ENCODE peak calls at places on chromosomes 12 and 14, in ten cellular contexts. I is cardiac muscle cell, O is tibial nerve, Q is astrocyte of the spinal cord, J is endothelial cell, M is colonic mucosa, D is cardiac fibroblast, E is mesothelial cell of epicardium, X is breast epithelium, U is GM13976. R is an unnamed sample.

GRCh38 chr12:116542345-116542950 is 16.7 kb upstream of the MAP1LC3B2 start:
- DNase-seq in I (no peak), O (no peak), Q (no peak), J (no peak), M (no peak), D (peak; percentile 22), E (no peak), X (no peak), U (no peak), R (no peak)

GRCh38 chr12:65891219-65891618 is 66.9 kb downstream of the HMGA2 start:
- DNase-seq in I (no peak), O (no peak), Q (peak; percentile 74), J (no peak), M (no peak), D (no peak), E (no peak), X (no peak), U (no peak), R (no peak)

GRCh38 chr12:28872654-28873268 is 276.3 kb upstream of the FAR2 start:
- DNase-seq in I (peak; percentile 69), O (no peak), Q (peak; percentile 71), J (peak; percentile 77), M (peak; percentile 42), D (peak; percentile 79), E (no peak), X (no peak), U (peak; percentile 33), R (peak; percentile 67)

GRCh38 chr14:81009339-81009738 is 53.9 kb downstream of the TSHR start:
- DNase-seq in I (no peak), O (no peak), Q (no peak), J (no peak), M (no peak), D (no peak), E (no peak), X (no peak), U (no peak), R (no peak)

GRCh38 chr12:115756804-115757203 is 520.7 kb downstream of the MED13L start:
- DNase-seq in I (no peak), O (no peak), Q (no peak), J (no peak), M (no peak), D (no peak), E (no peak), X (no peak), U (no peak), R (no peak)

GRCh38 chr14:77319416-77319815 is 1.3 kb downstream of the POMT2 start:
- DNase-seq in I (no peak), O (no peak), Q (no peak), J (no peak), M (no peak), D (no peak), E (no peak), X (no peak), U (no peak), R (peak; percentile 32)

GRCh38 chr12:104526320-104526719 is 69.6 kb downstream of the CHST11 start:
- DNase-seq in I (peak; percentile 35), O (no peak), Q (no peak), J (no peak), M (no peak), D (no peak), E (no peak), X (no peak), U (no peak), R (peak; percentile 59)

GRCh38 chr14:64419003-64419402 is 30.9 kb downstream of the MTHFD1 start:
- DNase-seq in I (no peak), O (no peak), Q (no peak), J (no peak), M (no peak), D (no peak), E (no peak), X (no peak), U (no peak), R (no peak)

GRCh38 chr12:92070864-92071445 is 74.7 kb downstream of the BTG1 start:
- DNase-seq in I (no peak), O (peak; percentile 45), Q (no peak), J (no peak), M (peak; percentile 70), D (peak; percentile 38), E (no peak), X (no peak), U (no peak), R (no peak)

DNA sequence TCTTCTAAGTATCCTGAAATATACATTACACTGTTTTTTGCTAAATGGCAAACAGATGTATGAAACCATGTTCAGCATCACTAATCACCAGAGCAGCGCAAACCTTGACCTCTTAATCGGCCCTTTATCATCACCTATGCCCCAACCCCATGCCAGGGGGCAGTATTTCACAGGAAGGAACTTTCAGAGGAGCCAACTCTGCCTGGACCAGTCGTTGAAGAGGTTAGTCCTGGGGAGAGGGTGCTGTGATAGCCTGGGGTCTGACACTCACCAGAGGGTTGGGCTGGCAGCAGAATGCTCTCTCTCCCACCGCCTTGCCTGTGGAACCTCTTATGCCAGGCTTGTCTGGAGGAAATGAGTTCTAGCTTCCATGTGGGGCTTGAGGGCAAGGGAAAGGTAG is 411.7 kb downstream of the TMEM117 start:
- DNase-seq in I (no peak), O (no peak), Q (no peak), J (no peak), M (no peak), D (no peak), E (no peak), X (no peak), U (no peak), R (peak; percentile 2)
- TF ChIP-seq CTCF in I (no peak), O (no peak), Q (no peak), J (no peak), M (no peak), D (no peak), E (no peak), X (no peak), U (no peak), R (no peak)

GRCh38 chr14:93103392-93104080 is 12.2 kb downstream of the ITPK1 start:
- DNase-seq in I (no peak), O (no peak), Q (no peak), J (no peak), M (peak; percentile 79), D (no peak), E (no peak), X (no peak), U (peak; percentile 85), R (no peak)

GRCh38 chr14:93106541-93107156 is 9.1 kb downstream of the ITPK1 start:
- DNase-seq in I (no peak), O (no peak), Q (no peak), J (no peak), M (no peak), D (no peak), E (no peak), X (no peak), U (no peak), R (no peak)

GRCh38 chr14:93107383-93107782 is 8.3 kb downstream of the ITPK1 start:
- DNase-seq in I (no peak), O (no peak), Q (no peak), J (no peak), M (peak; percentile 35), D (no peak), E (no peak), X (no peak), U (no peak), R (no peak)

GRCh38 chr14:93105362-93105761 is 10.4 kb downstream of the ITPK1 start:
- DNase-seq in I (no peak), O (no peak), Q (peak; percentile 60), J (no peak), M (no peak), D (peak; percentile 71), E (no peak), X (peak; percentile 67), U (no peak), R (no peak)

DNA sequence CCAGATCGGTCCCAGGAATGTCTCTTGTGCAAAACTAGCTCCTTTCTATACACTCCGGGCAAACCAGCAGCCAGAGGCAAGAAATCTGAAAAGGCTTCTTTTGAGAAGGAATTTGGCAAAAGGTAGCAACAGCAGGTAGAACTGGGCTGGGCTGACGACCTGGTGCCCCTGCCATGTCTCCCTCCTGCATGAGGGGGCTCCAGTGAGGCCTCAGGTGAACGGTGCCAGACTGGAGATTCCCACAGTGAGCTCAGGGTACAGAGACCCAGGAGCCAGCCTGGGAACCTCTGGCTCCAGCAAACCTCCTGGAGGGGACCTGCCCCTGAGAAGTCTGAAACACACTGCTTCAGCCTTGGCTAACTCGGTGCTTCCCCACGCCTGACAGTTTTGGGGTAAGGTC is 10.8 kb downstream of the ITPK1 start:
- DNase-seq in I (no peak), O (no peak), Q (no peak), J (no peak), M (no peak), D (no peak), E (no peak), X (no peak), U (no peak), R (no peak)
- TF ChIP-seq CTCF in I (no peak), O (no peak), Q (no peak), J (no peak), M (no peak), D (no peak), E (no peak), X (no peak), U (no peak), R (no peak)

DNA sequence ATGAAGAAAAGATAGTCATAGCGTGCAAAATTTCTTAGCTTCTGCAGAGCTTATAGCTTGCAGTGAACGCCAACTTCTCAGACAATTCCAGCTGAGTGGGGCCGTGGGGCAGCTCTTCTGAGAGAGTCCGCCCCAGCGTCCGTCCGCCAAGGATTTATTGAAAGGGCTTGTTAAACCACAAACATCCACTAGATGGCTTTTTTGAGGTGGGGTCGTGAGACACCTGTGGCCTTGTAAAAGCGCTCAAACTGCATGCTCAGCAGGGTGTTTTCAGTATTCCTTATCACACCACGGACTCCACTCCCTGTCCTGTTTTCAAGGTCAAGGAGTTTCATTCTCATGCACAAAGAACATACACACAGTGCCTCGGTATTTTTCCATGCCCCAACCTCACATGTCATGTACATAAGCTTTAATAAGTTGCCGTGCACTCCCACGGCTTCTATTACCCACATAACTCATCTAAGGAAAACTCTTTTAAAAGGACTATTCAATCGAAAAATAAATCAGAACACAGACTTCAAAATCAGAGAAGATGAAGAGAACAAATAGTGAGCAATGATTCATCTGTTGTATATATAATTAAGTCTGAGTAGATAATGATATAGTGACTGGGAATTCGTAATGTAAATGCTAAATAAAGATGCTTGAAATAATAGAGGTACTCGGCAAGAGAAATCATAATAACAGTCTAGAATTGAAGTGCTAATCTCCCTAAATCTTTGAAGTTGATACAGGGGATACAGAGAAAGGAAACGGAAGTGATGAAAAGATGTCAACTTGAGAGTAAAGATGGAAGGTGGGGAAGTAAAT is 46.7 kb downstream of the WBP11 start:
- DNase-seq in I (peak; percentile 63), O (no peak), Q (no peak), J (peak; percentile 53), M (peak; percentile 45), D (no peak), E (no peak), X (no peak), U (no peak), R (peak; percentile 45)
- TF ChIP-seq CTCF in I (peak; percentile 44), O (no peak), Q (peak; percentile 42), J (peak; percentile 80), M (peak; percentile 28), D (peak; percentile 26), E (peak; percentile 64), X (no peak), U (no peak), R (peak; percentile 66)

GRCh38 chr14:20138520-20138919 is at the start of gene OR4N5:
- DNase-seq in I (no peak), O (no peak), Q (no peak), J (no peak), M (no peak), D (no peak), E (no peak), X (no peak), U (no peak), R (no peak)

GRCh38 chr14:20144820-20145219 is 6.2 kb downstream of the OR4N5 start:
- DNase-seq in I (no peak), O (no peak), Q (no peak), J (no peak), M (no peak), D (no peak), E (no peak), X (no peak), U (no peak), R (no peak)

GRCh38 chr14:20143911-20144310 is 5.3 kb downstream of the OR4N5 start:
- DNase-seq in I (no peak), O (no peak), Q (no peak), J (no peak), M (no peak), D (no peak), E (no peak), X (no peak), U (no peak), R (no peak)
- TF ChIP-seq CTCF in I (no peak), O (no peak), Q (no peak), J (no peak), M (no peak), D (no peak), E (no peak), X (no peak), U (no peak), R (no peak)